ENCODE peak calls at places on chromosomes 2 and 18, in four cellular contexts. E, N, M and T are unnamed samples. For H3K27me3, the result is how much of the 10 kb centered on the place peaks cover.

GRCh38 chr2:2735041-2735440 is 404.0 kb upstream of the MYT1L start:
- DNase-seq in E (no peak), M (no peak), N (no peak), T (no peak)

GRCh38 chr2:38862481-38862880 is 13.3 kb downstream of the DHX57 start:
- DNase-seq in E (no peak), M (no peak), N (no peak), T (no peak)

GRCh38 chr2:61877571-61878245 is 10.7 kb downstream of the CCT4 start:
- DNase-seq in M (no peak), N (no peak), E (no peak), T (no peak)

GRCh38 chr2:65059071-65059470 is 2.9 kb downstream of the CEP68 start:
- DNase-seq in M (no peak), N (no peak), E (no peak), T (no peak)

GRCh38 chr18:75211721-75212625 is 1.4 kb downstream of the TSHZ1 start:
- DNase-seq in E (peak), N (no peak), M (peak), T (peak)

GRCh38 chr2:232447638-232448472 is 8.1 kb upstream of the ALPI start:
- DNase-seq in N (no peak), E (no peak), M (no peak), T (peak)

GRCh38 chr18:23401400-23402347 is 51.4 kb upstream of the RIOK3 start:
- DNase-seq in E (peak), N (peak), M (peak), T (peak)

GRCh38 chr2:2127474-2127873 is 203.6 kb downstream of the MYT1L start:
- DNase-seq in N (no peak), M (no peak), E (no peak), T (no peak)

GRCh38 chr18:59835656-59836379 is 64.0 kb upstream of the PMAIP1 start:
- DNase-seq in N (no peak), M (no peak), E (no peak), T (no peak)

GRCh38 chr2:188629890-188630483 is 338.3 kb downstream of the GULP1 start:
- DNase-seq in N (no peak), M (peak), E (no peak), T (no peak)

GRCh38 chr2:73685770-73686438 is 43.7 kb upstream of the NAT8 start:
- DNase-seq in N (peak), M (no peak), E (peak), T (peak)

GRCh38 chr2:105731511-105731910 is 13.2 kb upstream of the NCK2 start:
- DNase-seq in M (no peak), E (no peak), N (no peak), T (no peak)

GRCh38 chr2:111972955-111973565 is 74.7 kb downstream of the MERTK start:
- DNase-seq in M (peak), N (peak), E (peak), T (no peak)

GRCh38 chr2:205702576-205702975 is 20.3 kb downstream of the NRP2 start:
- DNase-seq in M (no peak), N (no peak), E (no peak), T (no peak)

GRCh38 chr2:69559696-69560482 is 83.7 kb downstream of the AAK1 start:
- DNase-seq in E (no peak), M (no peak), N (no peak), T (no peak)

GRCh38 chr2:236345081-236345714 is 81.0 kb upstream of the ASB18 start:
- DNase-seq in N (no peak), E (no peak), M (no peak), T (no peak)

GRCh38 chr2:118722976-118723375 is 124.5 kb downstream of the EN1 start:
- DNase-seq in E (no peak), N (no peak), M (no peak), T (no peak)

GRCh38 chr18:45413180-45413836 is 202.0 kb upstream of the SLC14A2 start:
- DNase-seq in N (no peak), E (no peak), M (no peak), T (no peak)

GRCh38 chr2:202934456-202934855 is 22.4 kb downstream of the CARF start:
- DNase-seq in N (no peak), E (no peak), M (no peak), T (no peak)

GRCh38 chr18:25058520-25058919 is 293.4 kb downstream of the ZNF521 start:
- DNase-seq in N (no peak), M (no peak), E (no peak), T (no peak)

GRCh38 chr18:52402814-52403213 is 62.8 kb downstream of the DCC start:
- DNase-seq in M (no peak), E (no peak), N (no peak), T (no peak)

GRCh38 chr2:24050041-24050655 is 607 bp downstream of the FKBP1B start:
- DNase-seq in E (peak), M (peak), N (peak), T (peak)

GRCh38 chr2:203897544-203897943 is 30.0 kb downstream of the CTLA4 start:
- DNase-seq in M (no peak), N (no peak), E (no peak), T (no peak)

GRCh38 chr18:14978962-14979535 is 231.1 kb downstream of the ANKRD30B start:
- DNase-seq in N (no peak), E (peak), M (peak), T (peak)

GRCh38 chr2:182302174-182302573 is 124.7 kb downstream of the PDE1A start:
- DNase-seq in N (no peak), E (no peak), M (no peak), T (no peak)

GRCh38 chr2:31235504-31235902 is 1.6 kb downstream of the EHD3 start:
- DNase-seq in E (no peak), N (no peak), M (no peak), T (no peak)

GRCh38 chr2:231425811-231426703 is 30.5 kb downstream of the B3GNT7 start:
- DNase-seq in N (no peak), E (no peak), M (no peak), T (no peak)

GRCh38 chr2:95021015-95021399 is 4.5 kb upstream of the MAL start:
- DNase-seq in M (peak), E (no peak), N (no peak), T (no peak)
- H3K27me3 ChIP-seq in M (under half), E (under half), N (half or more), T (under half)

GRCh38 chr2:226795281-226796011 is 4.2 kb downstream of the IRS1 start:
- DNase-seq in M (peak), E (no peak), N (peak), T (no peak)

GRCh38 chr2:226796012-226796839 is 3.4 kb downstream of the IRS1 start:
- DNase-seq in E (no peak), N (no peak), M (peak), T (peak)

GRCh38 chr2:226797989-226798421 is 1.6 kb downstream of the IRS1 start:
- DNase-seq in M (no peak), E (no peak), N (peak), T (peak)

GRCh38 chr2:226797289-226797988 is 2.2 kb downstream of the IRS1 start:
- DNase-seq in N (peak), E (peak), M (peak), T (peak)

DNA sequence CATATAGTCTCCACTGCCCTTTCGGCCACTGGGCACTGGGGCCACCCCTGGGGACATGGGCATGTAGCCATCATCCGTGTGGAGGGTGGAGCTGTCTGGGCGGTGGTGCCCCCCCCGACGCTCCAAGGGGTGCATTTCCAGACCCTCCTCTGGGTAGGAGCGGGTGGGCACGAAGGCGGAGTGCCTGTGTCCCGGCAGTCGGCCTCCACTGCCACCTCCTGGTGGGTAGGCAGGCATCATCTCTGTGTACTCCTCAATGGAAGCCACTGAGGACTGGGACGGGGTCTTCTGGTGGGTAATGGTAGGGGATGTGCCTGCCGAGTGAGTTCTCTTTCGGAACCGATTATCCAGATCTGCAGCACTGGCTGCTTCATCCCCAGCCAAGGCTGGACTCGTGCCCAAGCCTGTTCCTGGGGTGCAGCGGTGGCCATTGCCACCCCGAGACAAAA is 2.8 kb downstream of the IRS1 start:
- DNase-seq in N (peak), E (peak), M (peak), T (peak)
- TF ChIP-seq CTCF in N (peak), E (peak), M (peak), T (peak)

DNA sequence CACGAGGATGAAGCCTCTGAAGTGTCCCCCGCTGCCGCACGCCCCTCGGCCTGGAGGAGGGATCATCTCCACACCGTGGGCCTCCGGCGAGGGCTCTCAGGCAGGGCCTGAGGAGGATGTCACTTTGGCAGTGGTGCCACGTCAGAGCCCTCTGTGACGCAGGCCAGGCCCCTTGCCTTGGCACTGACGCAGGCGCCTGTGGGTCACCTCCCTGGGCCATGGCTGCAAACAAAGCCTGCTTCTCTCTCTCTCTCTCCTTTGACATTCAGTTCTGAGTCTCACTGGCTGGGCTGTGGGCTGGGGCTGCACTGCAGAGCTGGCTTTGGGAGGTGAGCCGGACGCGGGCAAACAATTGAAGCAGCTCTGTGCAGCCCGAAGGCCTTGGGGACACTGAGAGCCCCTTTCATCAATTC is 273.7 kb downstream of the TWIST2 start:
- DNase-seq in E (no peak), M (no peak), N (no peak), T (no peak)
- TF ChIP-seq POLR2A in E (no peak), M (no peak), N (no peak), T (no peak)

GRCh38 chr2:21024722-21025389 is 19.0 kb downstream of the APOB start:
- DNase-seq in M (no peak), N (no peak), E (no peak), T (no peak)

GRCh38 chr2:21024198-21024597 is 19.7 kb downstream of the APOB start:
- DNase-seq in M (no peak), E (no peak), N (no peak), T (no peak)

GRCh38 chr2:21023419-21024181 is 20.3 kb downstream of the APOB start:
- DNase-seq in N (no peak), M (no peak), E (no peak), T (no peak)

GRCh38 chr2:21026479-21027282 is 17.2 kb downstream of the APOB start:
- DNase-seq in M (no peak), E (no peak), N (no peak), T (no peak)

GRCh38 chr2:21025690-21026478 is 18.0 kb downstream of the APOB start:
- DNase-seq in N (no peak), M (no peak), E (no peak), T (no peak)
- H3K27me3 ChIP-seq in N (under half), M (under half), E (under half), T (under half)

GRCh38 chr2:8606649-8607550 is 75.0 kb upstream of the ID2 start:
- DNase-seq in E (no peak), N (no peak), M (no peak), T (no peak)
- TF ChIP-seq CTCF in E (no peak), N (no peak), M (no peak), T (no peak)

DNA sequence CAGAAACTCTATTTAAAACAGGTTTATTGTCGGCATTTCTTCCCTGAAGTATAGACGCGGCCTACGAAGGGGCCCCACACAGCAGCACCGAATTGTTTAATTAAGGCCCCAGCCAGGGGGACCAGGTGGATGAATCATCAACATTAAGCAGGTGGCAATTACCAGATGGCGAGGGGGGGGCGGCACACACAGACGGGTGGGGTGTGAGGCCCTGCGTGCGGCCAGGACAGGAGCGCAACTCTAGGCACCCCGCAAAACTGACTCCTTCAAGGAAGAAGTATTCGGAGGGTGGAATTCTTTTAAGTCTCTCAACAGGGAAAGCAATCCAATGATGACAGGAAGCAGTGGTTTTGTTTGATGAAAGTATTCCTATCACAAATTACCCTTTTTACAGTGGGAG is 830.4 kb downstream of the GALR1 start:
- DNase-seq in M (no peak), N (no peak), E (no peak), T (no peak)
- TF ChIP-seq POLR2A in M (no peak), N (no peak), E (no peak), T (no peak)

GRCh38 chr2:11018651-11019185 is 107.0 kb downstream of the KCNF1 start:
- DNase-seq in N (no peak), M (no peak), E (no peak), T (no peak)
- H3K27me3 ChIP-seq in N (under half), M (under half), E (under half), T (under half)

GRCh38 chr2:46091004-46091403 is 206.2 kb upstream of the EPAS1 start:
- DNase-seq in M (peak), N (no peak), E (no peak), T (no peak)
- TF ChIP-seq CTCF in M (peak), N (no peak), E (no peak), T (no peak)

GRCh38 chr2:43197568-43197896 is 28.9 kb downstream of the ZFP36L2 start:
- DNase-seq in E (no peak), N (no peak), M (no peak), T (no peak)

GRCh38 chr2:43198263-43198662 is 28.1 kb downstream of the ZFP36L2 start:
- DNase-seq in E (no peak), N (no peak), M (no peak), T (no peak)

GRCh38 chr2:43201497-43201896 is 24.9 kb downstream of the ZFP36L2 start:
- DNase-seq in N (no peak), M (no peak), E (no peak), T (no peak)

GRCh38 chr2:43201016-43201415 is 25.4 kb downstream of the ZFP36L2 start:
- DNase-seq in N (no peak), E (no peak), M (no peak), T (no peak)

GRCh38 chr2:43199492-43200481 is 26.6 kb downstream of the ZFP36L2 start:
- DNase-seq in M (no peak), N (peak), E (peak), T (peak)
- TF ChIP-seq POLR2A in M (no peak), N (no peak), E (no peak), T (no peak)